ENCODE peak calls at places on chromosomes 7 and 10, in four cellular contexts. M is K562, H is H1, E is GM12878. A is an unnamed sample.

GRCh38 chr7:14841850-14842249 is 60.7 kb downstream of the DGKB start:
- DNase-seq in E (no peak), H (no peak), M (no peak), A (no peak)

GRCh38 chr10:77357611-77358010 is 280.0 kb downstream of the KCNMA1 start:
- DNase-seq in M (no peak), E (no peak), H (no peak), A (no peak)

GRCh38 chr7:45100761-45101480 is 10.6 kb downstream of the TBRG4 start:
- DNase-seq in E (no peak), H (no peak), M (no peak), A (no peak)

GRCh38 chr7:82530361-82530760 is 86.8 kb upstream of the CACNA2D1 start:
- DNase-seq in E (no peak), M (no peak), H (no peak), A (no peak)

GRCh38 chr10:24202181-24202570 is 6.8 kb upstream of the KIAA1217 start:
- DNase-seq in E (no peak), H (no peak), M (no peak), A (no peak)

GRCh38 chr7:100433592-100434296 is 2.6 kb downstream of the PPP1R35 start:
- DNase-seq in E (no peak), H (no peak), M (no peak), A (no peak)

GRCh38 chr10:132297521-132297920 is 10.2 kb downstream of the STK32C start:
- DNase-seq in E (no peak), M (no peak), H (no peak), A (no peak)

GRCh38 chr10:96491303-96491702 is 22.4 kb downstream of the TLL2 start:
- DNase-seq in E (no peak), M (peak), H (no peak), A (no peak)

GRCh38 chr10:26486985-26487850 is 49.1 kb downstream of the APBB1IP start:
- DNase-seq in M (no peak), H (no peak), E (peak), A (peak)

GRCh38 chr7:95772771-95773581 is 622 bp downstream of the DYNC1I1 start:
- DNase-seq in M (no peak), E (no peak), H (peak), A (no peak)

GRCh38 chr7:44889096-44889775 is 3.9 kb upstream of the PURB start:
- DNase-seq in M (no peak), H (no peak), E (no peak), A (no peak)

GRCh38 chr7:40457776-40458480 is 323.1 kb downstream of the SUGCT start:
- DNase-seq in H (no peak), M (no peak), E (no peak), A (no peak)

GRCh38 chr7:5767066-5767465 is 14.4 kb downstream of the RNF216 start:
- DNase-seq in E (no peak), M (no peak), H (no peak), A (no peak)

GRCh38 chr10:102773986-102774385 is 30.2 kb downstream of the WBP1L start:
- DNase-seq in M (no peak), H (no peak), E (no peak), A (no peak)

GRCh38 chr10:19638173-19638872 is 177.9 kb upstream of the PLXDC2 start:
- DNase-seq in E (no peak), M (no peak), H (no peak), A (no peak)

GRCh38 chr10:1366277-1366676 is 310.1 kb downstream of the WDR37 start:
- DNase-seq in H (peak), E (no peak), M (no peak), A (no peak)

GRCh38 chr7:91850455-91850854 is 30.0 kb downstream of the MTERF1 start:
- DNase-seq in H (no peak), M (no peak), E (no peak), A (peak)

GRCh38 chr10:103894454-103894853 is 23.5 kb downstream of the STN1 start:
- DNase-seq in M (no peak), E (no peak), H (no peak), A (no peak)

GRCh38 chr7:6056616-6057015 is 25.4 kb downstream of the ANKRD61 start:
- DNase-seq in M (peak), H (no peak), E (no peak), A (no peak)

GRCh38 chr10:95391570-95392249 is 100.9 kb upstream of the PDLIM1 start:
- DNase-seq in H (no peak), E (no peak), M (peak), A (no peak)

GRCh38 chr10:134205-134742 is 981 bp upstream of the ZMYND11 start:
- DNase-seq in E (no peak), M (no peak), H (no peak), A (no peak)

GRCh38 chr10:16867556-16867955 is 50.3 kb upstream of the RSU1 start:
- DNase-seq in M (no peak), H (no peak), E (no peak), A (peak)

GRCh38 chr7:33854178-33854577 is 51.2 kb upstream of the BMPER start:
- DNase-seq in H (no peak), M (no peak), E (no peak), A (no peak)

GRCh38 chr7:44263342-44264082 is 61.9 kb downstream of the CAMK2B start:
- DNase-seq in H (no peak), E (no peak), M (no peak), A (no peak)

GRCh38 chr7:158358926-158359645 is 228.5 kb downstream of the PTPRN2 start:
- DNase-seq in H (peak), M (no peak), E (no peak), A (no peak)

DNA sequence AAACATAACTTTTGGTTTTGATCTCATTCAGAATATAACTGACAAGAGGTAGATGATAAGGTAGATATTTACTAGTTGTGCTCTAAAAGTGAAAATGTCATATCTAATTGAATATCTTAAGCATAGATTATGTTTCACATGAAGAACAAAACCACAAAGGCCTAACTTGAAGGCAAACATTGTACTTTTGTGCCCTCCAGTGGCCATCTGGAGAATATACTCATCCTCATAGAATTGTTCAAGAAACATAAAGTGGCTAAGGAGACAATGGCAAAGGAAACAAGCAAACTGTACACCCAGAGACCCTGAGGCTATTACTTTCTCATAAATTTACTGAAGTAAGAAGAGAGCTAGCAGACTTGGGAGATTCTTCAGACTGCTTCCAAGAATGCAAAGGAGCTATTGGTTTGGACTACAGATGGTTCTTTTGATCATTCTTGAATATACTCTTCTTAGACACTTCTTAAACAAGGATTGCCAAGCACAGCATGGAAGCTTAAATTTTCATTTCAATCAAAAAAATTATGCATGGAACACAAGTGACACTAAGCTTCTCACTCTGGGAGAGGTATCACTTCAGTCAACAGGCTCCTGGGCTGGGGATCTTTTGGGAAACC is 98.2 kb upstream of the DKK1 start:
- DNase-seq in E (peak), M (peak), H (no peak), A (peak)
- TF ChIP-seq EGR1 in E (no peak), M (no peak), H (no peak), A (no peak)

GRCh38 chr10:22252286-22252800 is 34.5 kb upstream of the EBLN1 start:
- DNase-seq in M (no peak), H (no peak), E (no peak), A (no peak)

GRCh38 chr10:22251751-22252285 is 34.0 kb upstream of the EBLN1 start:
- DNase-seq in H (peak), M (no peak), E (no peak), A (no peak)

GRCh38 chr10:22250897-22251605 is 33.2 kb upstream of the EBLN1 start:
- DNase-seq in H (no peak), M (no peak), E (no peak), A (no peak)

GRCh38 chr10:22253578-22253882 is 35.7 kb upstream of the EBLN1 start:
- DNase-seq in M (no peak), H (no peak), E (no peak), A (no peak)

GRCh38 chr10:22252801-22253577 is 35.2 kb upstream of the EBLN1 start:
- DNase-seq in M (no peak), E (no peak), H (peak), A (no peak)
- TF ChIP-seq EGR1 in M (no peak), E (no peak), H (no peak), A (no peak)

GRCh38 chr10:58851606-58852005 is 324.8 kb upstream of the PHYHIPL start:
- DNase-seq in H (no peak), M (no peak), E (no peak), A (no peak)

GRCh38 chr10:58857251-58857650 is 319.2 kb upstream of the PHYHIPL start:
- DNase-seq in M (no peak), E (no peak), H (no peak), A (no peak)

GRCh38 chr10:58856508-58857240 is 319.8 kb upstream of the PHYHIPL start:
- DNase-seq in E (no peak), H (no peak), M (no peak), A (peak)

GRCh38 chr10:58853668-58854067 is 322.8 kb upstream of the PHYHIPL start:
- DNase-seq in M (no peak), H (no peak), E (no peak), A (no peak)

GRCh38 chr10:58854811-58855210 is 321.6 kb upstream of the PHYHIPL start:
- DNase-seq in E (no peak), H (no peak), M (no peak), A (no peak)
- TF ChIP-seq EGR1 in E (no peak), H (no peak), M (no peak), A (no peak)

GRCh38 chr10:113486531-113486930 is 66.3 kb upstream of the HABP2 start:
- DNase-seq in M (no peak), E (no peak), H (no peak), A (no peak)
- TF ChIP-seq EGR1 in M (no peak), E (no peak), H (no peak), A (no peak)

GRCh38 chr10:27618036-27618615 is 114.0 kb downstream of the RAB18 start:
- DNase-seq in M (no peak), H (no peak), E (no peak), A (no peak)
- TF ChIP-seq EGR1 in M (no peak), H (no peak), E (no peak), A (no peak)

GRCh38 chr10:3500408-3500856 is 284.6 kb downstream of the KLF6 start:
- DNase-seq in M (no peak), H (peak), E (no peak), A (no peak)
- TF ChIP-seq EGR1 in M (no peak), H (no peak), E (no peak), A (no peak)

DNA sequence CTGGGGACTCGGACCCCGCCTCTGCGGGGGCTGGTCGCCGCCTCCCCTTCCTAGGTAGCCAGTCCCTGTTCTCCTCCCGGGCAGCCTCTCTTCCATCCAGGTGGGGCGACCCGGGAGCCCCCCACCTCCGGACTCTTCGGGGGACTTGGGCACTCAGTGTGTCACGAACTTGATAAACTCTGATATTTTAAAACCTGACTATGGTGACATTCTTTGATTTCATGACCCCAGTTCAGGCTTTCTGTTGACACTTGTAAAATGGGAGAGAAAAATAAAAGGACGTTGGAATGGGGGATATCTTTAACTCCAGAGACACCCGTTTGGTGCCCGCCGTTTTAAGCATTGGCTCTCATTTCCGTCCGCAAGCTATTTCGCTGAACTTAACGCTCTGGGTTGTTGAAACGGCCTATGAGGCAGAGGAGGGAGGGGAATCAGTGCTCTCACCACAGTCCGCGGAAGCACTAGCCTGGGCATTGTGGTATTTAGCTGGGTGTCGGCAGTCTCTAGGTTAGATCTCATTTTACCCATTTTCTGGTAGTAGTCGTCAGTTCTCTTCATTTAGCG is 662 bp downstream of the VPS26A start:
- DNase-seq in H (peak), M (peak), E (no peak), A (peak)
- TF ChIP-seq EGR1 in H (no peak), M (no peak), E (peak), A (no peak)

DNA sequence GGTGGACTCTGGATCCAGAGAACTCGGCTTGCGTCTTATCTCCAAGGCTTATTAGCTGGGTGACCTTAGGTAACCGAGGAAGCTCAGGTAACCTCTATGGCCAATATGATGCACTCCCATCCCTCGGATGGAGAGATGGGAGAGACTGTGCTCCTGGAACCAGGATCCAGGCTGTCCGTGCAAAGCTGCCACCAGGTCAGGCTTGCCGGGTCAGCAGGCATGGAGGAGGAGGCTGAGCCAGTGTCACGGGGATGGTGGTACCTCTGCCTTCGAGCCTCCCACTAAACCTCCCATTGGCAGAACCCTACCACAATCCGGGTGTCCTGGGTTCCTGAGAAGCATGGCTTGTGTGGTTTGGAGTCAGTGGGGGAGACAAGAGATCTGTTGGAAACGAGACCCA is 10.3 kb downstream of the DDC start:
- DNase-seq in H (no peak), E (no peak), M (no peak), A (no peak)
- TF ChIP-seq EGR1 in H (no peak), E (no peak), M (no peak), A (no peak)